ENCODE peak calls at places on chromosome 17, in eight cellular contexts. K is activated T-cell treated with anti-CD3 and anti-CD28 coated beads, Interleukin-2, amount 50 U/mL, for 1 hour; N is activated CD4-positive, alpha-beta T cell treated with anti-CD3 and anti-CD28 coated beads for 48 hours; R is pancreas; I is activated CD8-positive, alpha-beta memory T cell treated with anti-CD3 and anti-CD28 coated beads, Interleukin-2, amount 50 U/mL, for 48 hours; P is amygdala; X is activated CD8-positive, alpha-beta T cell treated with anti-CD3 and anti-CD28 coated beads, Interleukin-2, amount 10 ng/mL, durations not matched to agents 7 days and 5 days; V is cardiac fibroblast. E is an unnamed sample.

GRCh38 chr17:4950075-4950756 is 703 bp upstream of the ENO3 start:
- DNase-seq in K (no peak), N (peak; percentile 60), R (peak; percentile 90), I (peak; percentile 79), P (no peak), X (no peak), V (no peak), E (no peak)

GRCh38 chr17:38743556-38744171 is 4.5 kb downstream of the PCGF2 start:
- DNase-seq in K (no peak), N (no peak), R (peak; percentile 74), I (no peak), P (no peak), X (no peak), V (no peak), E (no peak)

GRCh38 chr17:35740997-35741931 is 9.8 kb downstream of the RASL10B start:
- DNase-seq in K (no peak), N (peak; percentile 50), R (peak; percentile 72), I (peak; percentile 63), P (no peak), X (peak; percentile 34), V (no peak), E (no peak)

GRCh38 chr17:82392967-82393366 is 21.4 kb downstream of the UTS2R start:
- DNase-seq in K (no peak), N (no peak), R (no peak), I (no peak), P (no peak), X (no peak), V (no peak), E (no peak)

GRCh38 chr17:63840591-63841349 is 1.7 kb downstream of the SMARCD2 start:
- DNase-seq in K (no peak), N (no peak), R (no peak), I (no peak), P (no peak), X (no peak), V (no peak), E (no peak)

GRCh38 chr17:1300580-1300905 is 21.1 kb downstream of the TRARG1 start:
- DNase-seq in K (no peak), N (no peak), R (no peak), I (no peak), P (no peak), X (no peak), V (no peak), E (no peak)

GRCh38 chr17:83176272-83176955 is 97.0 kb downstream of the METRNL start:
- DNase-seq in K (no peak), N (no peak), R (no peak), I (peak; percentile 40), P (no peak), X (peak; percentile 13), V (no peak), E (no peak)

GRCh38 chr17:61397086-61397842 is 2.4 kb upstream of the TBX2 start:
- DNase-seq in K (no peak), N (no peak), R (no peak), I (no peak), P (no peak), X (no peak), V (peak; percentile 57), E (no peak)

GRCh38 chr17:78143214-78144145 is 2.7 kb upstream of the C17orf99 start:
- DNase-seq in K (no peak), N (no peak), R (peak; percentile 63), I (no peak), P (no peak), X (no peak), V (no peak), E (no peak)

GRCh38 chr17:7110617-7111306 is 3.9 kb downstream of the ASGR2 start:
- DNase-seq in K (no peak), N (no peak), R (no peak), I (no peak), P (no peak), X (no peak), V (no peak), E (no peak)

GRCh38 chr17:49388290-49388640 is 26.2 kb upstream of the ZNF652 start:
- DNase-seq in K (no peak), N (peak; percentile 6), R (no peak), I (no peak), P (no peak), X (peak; percentile 61), V (no peak), E (no peak)

GRCh38 chr17:21345236-21345635 is 30.9 kb upstream of the KCNJ12 start:
- DNase-seq in K (peak; percentile 12), N (no peak), R (peak; percentile 45), I (peak; percentile 37), P (no peak), X (no peak), V (no peak), E (no peak)

E was measured in D721Med.